ENCODE peak calls at places on chromosomes 12 and 14, in four cellular contexts. F is OCI-LY7; A is A673; Y is CD8-positive, alpha-beta T cell. R is an unnamed sample. For H3K36me3, the result is how much of the 10 kb centered on the place peaks cover.

GRCh38 chr12:78473136-78473535 is 391.4 kb upstream of the SYT1 start:
- DNase-seq in F (no peak), A (peak), Y (no peak), R (no peak)

GRCh38 chr14:23930742-23931141 is 22.8 kb upstream of the DHRS4 start:
- DNase-seq in F (no peak), A (no peak), Y (no peak), R (no peak)

GRCh38 chr14:99155173-99155777 is 116.7 kb downstream of the BCL11B start:
- DNase-seq in F (no peak), A (no peak), Y (no peak), R (no peak)

GRCh38 chr12:87809916-87810315 is 219.3 kb downstream of the C12orf50 start:
- DNase-seq in F (no peak), A (no peak), Y (no peak), R (no peak)

GRCh38 chr14:61101803-61102548 is 120.9 kb downstream of the SLC38A6 start:
- DNase-seq in F (peak), A (peak), Y (no peak), R (no peak)

GRCh38 chr14:69077841-69078240 is 75.1 kb downstream of the DCAF5 start:
- DNase-seq in F (no peak), A (peak), Y (no peak), R (no peak)

GRCh38 chr12:47082283-47082962 is 2.7 kb upstream of the AMIGO2 start:
- DNase-seq in F (no peak), A (no peak), Y (no peak), R (no peak)

GRCh38 chr12:76457818-76458217 is 101.8 kb downstream of the OSBPL8 start:
- DNase-seq in F (no peak), A (no peak), Y (no peak), R (no peak)

GRCh38 chr14:92555440-92556111 is 42.0 kb downstream of the RIN3 start:
- DNase-seq in F (no peak), A (no peak), Y (no peak), R (no peak)

GRCh38 chr12:2803635-2804380 is 8.7 kb upstream of the ITFG2 start:
- DNase-seq in F (no peak), A (no peak), Y (no peak), R (no peak)

GRCh38 chr12:2801044-2801783 is 6.4 kb downstream of the FKBP4 start:
- DNase-seq in F (no peak), A (no peak), Y (no peak), R (no peak)

GRCh38 chr12:2797721-2798418 is 3.1 kb downstream of the FKBP4 start:
- DNase-seq in F (no peak), A (no peak), Y (no peak), R (no peak)

GRCh38 chr12:2796187-2796663 is 1.5 kb downstream of the FKBP4 start:
- DNase-seq in F (no peak), A (no peak), Y (no peak), R (no peak)

DNA sequence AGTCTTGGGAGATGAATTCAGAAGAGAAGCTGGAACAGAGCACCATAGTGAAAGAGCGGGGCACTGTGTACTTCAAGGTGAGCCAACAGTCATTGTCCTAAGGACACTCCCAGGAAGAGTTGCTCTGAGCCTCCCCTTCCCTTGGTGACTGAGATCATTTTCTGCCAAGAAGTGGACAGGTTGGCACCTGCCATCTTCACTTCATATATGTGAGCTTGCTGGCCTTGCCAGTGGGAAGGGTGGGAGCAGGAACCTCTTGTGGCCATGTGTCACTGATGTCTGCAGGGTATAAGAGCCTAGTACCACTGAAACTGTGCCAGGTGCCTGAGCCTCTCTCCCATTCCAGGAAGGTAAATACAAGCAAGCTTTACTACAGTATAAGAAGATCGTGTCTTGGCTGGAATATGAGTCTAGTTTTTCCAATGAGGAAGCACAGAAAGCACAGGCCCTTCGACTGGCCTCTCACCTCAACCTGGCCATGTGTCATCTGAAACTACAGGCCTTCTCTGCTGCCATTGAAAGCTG is 5.3 kb downstream of the FKBP4 start:
- DNase-seq in F (no peak), A (no peak), Y (no peak), R (no peak)
- H3K36me3 ChIP-seq in F (half or more), A (half or more), Y (half or more), R (under half)

GRCh38 chr12:8697476-8698131 is at the start of gene RIMKLB:
- DNase-seq in F (peak), A (peak), Y (peak), R (peak)

GRCh38 chr12:8702159-8702558 is 4.4 kb downstream of the RIMKLB start:
- DNase-seq in F (no peak), A (no peak), Y (no peak), R (no peak)

GRCh38 chr12:8698132-8698829 is 490 bp downstream of the RIMKLB start:
- DNase-seq in F (peak), A (peak), Y (no peak), R (peak)

GRCh38 chr12:8698830-8699330 is 1.1 kb downstream of the RIMKLB start:
- DNase-seq in F (no peak), A (no peak), Y (no peak), R (no peak)

DNA sequence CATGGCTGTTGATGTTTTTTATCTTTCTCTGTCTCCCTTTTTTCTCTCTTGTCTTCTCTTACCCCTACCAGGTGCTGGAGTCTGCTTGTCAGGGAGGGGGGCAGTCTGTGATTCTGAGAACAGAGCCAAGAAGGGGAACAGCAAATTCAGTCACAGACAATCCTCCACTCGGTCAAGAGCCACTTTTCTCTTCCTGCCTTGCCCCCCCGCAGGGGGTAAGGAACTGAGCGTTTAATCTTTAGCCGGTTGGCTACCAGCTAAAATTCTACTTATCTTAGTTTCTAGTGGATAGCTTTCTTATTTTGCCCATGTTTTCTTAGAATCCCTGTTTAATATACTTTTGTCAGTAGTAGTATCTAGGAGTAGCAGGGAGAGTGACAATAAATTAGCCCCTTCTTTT is 1.9 kb downstream of the RIMKLB start:
- DNase-seq in F (peak), A (no peak), Y (no peak), R (no peak)
- H3K4me3 ChIP-seq in F (peak), A (peak), Y (no peak), R (no peak)

DNA sequence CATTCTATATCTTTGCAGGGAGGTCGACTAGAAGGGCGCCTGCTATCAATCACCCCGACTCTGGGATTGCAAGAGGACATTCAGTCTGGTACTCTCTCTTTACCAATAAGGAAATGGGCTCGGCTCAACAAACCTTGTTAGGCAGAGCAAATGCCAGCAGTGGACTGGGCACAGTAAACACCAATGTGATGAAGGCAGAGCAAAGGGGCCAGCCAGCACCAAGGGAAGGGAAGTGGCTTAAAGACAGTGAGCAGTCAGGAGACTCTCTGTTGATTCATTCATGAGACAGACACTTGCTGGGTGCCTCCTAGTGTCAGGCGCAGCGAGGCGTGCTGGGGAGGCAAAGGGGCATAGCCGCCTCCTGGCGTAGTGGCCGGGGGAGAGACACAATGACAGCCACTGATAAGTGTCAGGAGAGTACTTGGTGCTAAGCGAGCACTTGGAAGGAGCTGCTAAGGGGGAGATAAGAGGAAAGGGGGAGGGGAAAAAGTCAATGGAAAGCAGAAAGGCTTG is 34.1 kb downstream of the TMCC3 start:
- DNase-seq in F (no peak), A (no peak), Y (no peak), R (no peak)
- TF ChIP-seq CTCF in F (no peak), A (no peak), Y (no peak), R (no peak)

DNA sequence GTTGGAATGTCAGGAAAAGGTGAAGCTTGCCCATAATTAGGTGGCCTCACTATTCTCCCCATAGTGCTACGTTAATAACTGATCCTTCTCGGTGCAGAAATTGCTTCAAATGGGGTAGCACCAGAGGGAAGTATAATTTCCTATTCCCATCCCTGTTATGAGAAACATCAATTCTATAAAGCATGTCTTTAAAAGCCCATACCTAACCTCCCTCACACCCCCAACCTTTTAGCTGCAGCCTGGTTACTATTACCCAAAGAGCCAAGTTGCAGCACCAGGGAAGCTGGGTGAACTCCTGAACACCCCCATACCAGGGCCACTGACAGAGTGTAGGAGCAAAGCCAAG is 15.2 kb downstream of the RBM23 start:
- DNase-seq in F (no peak), A (no peak), Y (no peak), R (no peak)
- H3K36me3 ChIP-seq in F (half or more), A (half or more), Y (half or more), R (under half)

GRCh38 chr12:7092229-7092985 is at the start of gene C1R:
- DNase-seq in F (peak), A (peak), Y (peak), R (peak)
- H3K4me3 ChIP-seq in F (no peak), A (peak), Y (peak), R (no peak)

DNA sequence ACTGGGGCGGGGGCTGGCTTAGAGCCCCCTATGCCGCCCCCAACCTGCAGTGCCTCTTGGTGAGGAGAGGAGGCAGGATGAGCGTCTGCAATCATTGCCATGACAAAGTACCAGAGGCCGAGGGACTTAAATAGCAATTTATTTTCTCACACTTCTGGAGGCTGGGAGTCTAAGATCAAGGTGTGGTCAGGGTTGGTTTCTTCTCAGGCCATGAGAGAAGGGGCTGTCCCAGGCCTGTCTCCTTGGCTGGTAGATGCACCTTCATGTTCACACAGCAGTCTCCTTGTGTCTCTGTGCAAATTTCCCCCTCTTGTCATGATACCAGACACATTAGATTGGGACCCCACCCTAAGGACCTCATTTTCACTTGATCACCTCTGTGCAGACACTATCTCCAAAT is 201.3 kb downstream of the CHST11 start:
- DNase-seq in F (no peak), A (no peak), Y (no peak), R (no peak)
- TF ChIP-seq CTCF in F (no peak), A (no peak), Y (no peak), R (no peak)